ENCODE peak calls at places on chromosome 5, in six cellular contexts. R is pancreas; H is cardiac muscle cell; F is activated CD8-positive, alpha-beta T cell treated with anti-CD3 and anti-CD28 coated beads for 36 hours; N is dorsolateral prefrontal cortex; Z is heart right ventricle. G is an unnamed sample.
A peak's percentile ranks its signal among the peaks of the same experiment; 100 is the strongest.

GRCh38 chr5:62310426-62311105 is 4.6 kb downstream of the KIF2A start:
- DNase-seq in R (no peak), N (no peak), H (no peak), F (no peak), Z (no peak), G (no peak)

GRCh38 chr5:74196233-74196632 is 444.3 kb downstream of the ENC1 start:
- DNase-seq in Z (no peak), F (no peak), H (no peak), R (no peak), N (no peak), G (no peak)

GRCh38 chr5:54073735-54074134 is 236.6 kb downstream of the ARL15 start:
- DNase-seq in R (no peak), H (no peak), N (no peak), F (no peak), Z (no peak), G (no peak)

GRCh38 chr5:56414056-56414455 is 180.9 kb upstream of the ANKRD55 start:
- DNase-seq in N (no peak), Z (no peak), R (no peak), F (no peak), H (peak; percentile 18), G (no peak)

GRCh38 chr5:129082225-129083136 is 12.1 kb upstream of the ISOC1 start:
- DNase-seq in N (no peak), F (no peak), H (no peak), Z (no peak), R (no peak), G (no peak)

GRCh38 chr5:55993013-55993412 is 1.8 kb downstream of the IL6ST start:
- DNase-seq in R (no peak), F (peak; percentile 27), N (no peak), H (peak; percentile 63), Z (no peak), G (no peak)

GRCh38 chr5:58940446-58940845 is 357.6 kb downstream of the RAB3C start:
- DNase-seq in R (peak; percentile 55), H (peak; percentile 87), Z (no peak), F (no peak), N (no peak), G (no peak)

GRCh38 chr5:41637424-41637823 is 127.0 kb upstream of the PLCXD3 start:
- DNase-seq in H (peak; percentile 20), F (no peak), Z (no peak), R (no peak), N (no peak), G (no peak)

GRCh38 chr5:125017796-125018195 is 271.4 kb upstream of the ZNF608 start:
- DNase-seq in H (no peak), F (no peak), Z (no peak), R (no peak), N (no peak), G (no peak)

GRCh38 chr5:167816354-167816753 is 475.1 kb upstream of the WWC1 start:
- DNase-seq in R (no peak), N (no peak), H (peak; percentile 63), Z (no peak), F (no peak), G (no peak)

GRCh38 chr5:159660401-159660800 is 255.9 kb upstream of the ADRA1B start:
- DNase-seq in H (no peak), Z (no peak), F (no peak), R (no peak), N (no peak), G (no peak)

GRCh38 chr5:14212838-14213237 is 69.7 kb downstream of the TRIO start:
- DNase-seq in H (no peak), Z (no peak), F (no peak), N (no peak), R (no peak), G (no peak)

GRCh38 chr5:133106761-133107572 is 55.2 kb downstream of the HSPA4 start:
- DNase-seq in Z (no peak), N (no peak), R (no peak), H (no peak), F (no peak), G (no peak)

GRCh38 chr5:6837095-6837494 is 123.9 kb downstream of the TENT4A start:
- DNase-seq in H (no peak), Z (no peak), N (no peak), R (no peak), F (no peak), G (no peak)

GRCh38 chr5:169161022-169161680 is 139.8 kb downstream of the SLIT3 start:
- DNase-seq in R (peak; percentile 44), N (no peak), F (no peak), H (peak; percentile 98), Z (peak; percentile 21), G (peak; percentile 50)

DNA sequence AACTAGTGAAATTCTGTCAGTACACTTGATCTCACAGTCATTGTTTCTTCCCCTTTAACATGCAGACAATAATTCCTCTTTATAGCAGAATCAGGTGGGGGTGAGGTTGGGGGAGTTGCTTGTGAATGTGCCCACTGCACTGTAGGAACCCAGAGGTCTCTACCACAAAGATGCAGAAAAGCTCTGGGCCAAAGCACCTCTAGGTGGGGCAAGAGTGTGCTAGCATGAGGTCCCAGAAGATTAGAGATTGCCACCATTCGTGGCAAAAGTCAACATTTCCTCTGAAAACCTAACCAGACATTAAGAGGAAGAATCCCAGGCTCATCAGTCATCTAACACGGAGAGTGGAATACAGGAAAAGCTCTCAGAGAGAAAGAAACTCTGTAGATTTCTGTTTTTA is 74.5 kb downstream of the PTCD2 start:
- DNase-seq in Z (no peak), F (no peak), R (no peak), H (peak; percentile 46), N (no peak), G (no peak)
- TF ChIP-seq CTCF in Z (peak; percentile 35), F (no peak), R (no peak), H (peak; percentile 62), N (peak; percentile 23), G (no peak)

GRCh38 chr5:8012131-8012977 is 143.4 kb downstream of the MTRR start:
- DNase-seq in R (no peak), N (no peak), F (no peak), Z (no peak), H (no peak), G (no peak)
- TF ChIP-seq CTCF in R (no peak), N (no peak), F (no peak), Z (no peak), H (no peak), G (no peak)

GRCh38 chr5:84378961-84379360 is 5.7 kb downstream of the EDIL3 start:
- DNase-seq in H (peak; percentile 88), N (no peak), Z (no peak), F (no peak), R (no peak), G (no peak)

GRCh38 chr5:84378420-84378819 is 6.3 kb downstream of the EDIL3 start:
- DNase-seq in R (no peak), H (peak; percentile 72), F (no peak), N (no peak), Z (no peak), G (no peak)

GRCh38 chr5:84381501-84382362 is 2.9 kb downstream of the EDIL3 start:
- DNase-seq in H (peak; percentile 31), Z (no peak), R (no peak), F (no peak), N (no peak), G (no peak)

GRCh38 chr5:84382363-84383295 is 2.1 kb downstream of the EDIL3 start:
- DNase-seq in R (no peak), Z (peak; percentile 24), F (no peak), H (peak; percentile 83), N (peak; percentile 66), G (no peak)

GRCh38 chr5:84379749-84380148 is 4.9 kb downstream of the EDIL3 start:
- DNase-seq in Z (no peak), F (no peak), N (no peak), H (peak; percentile 39), R (no peak), G (no peak)
- TF ChIP-seq CTCF in Z (no peak), F (no peak), N (peak; percentile 50), H (peak; percentile 17), R (no peak), G (no peak)

DNA sequence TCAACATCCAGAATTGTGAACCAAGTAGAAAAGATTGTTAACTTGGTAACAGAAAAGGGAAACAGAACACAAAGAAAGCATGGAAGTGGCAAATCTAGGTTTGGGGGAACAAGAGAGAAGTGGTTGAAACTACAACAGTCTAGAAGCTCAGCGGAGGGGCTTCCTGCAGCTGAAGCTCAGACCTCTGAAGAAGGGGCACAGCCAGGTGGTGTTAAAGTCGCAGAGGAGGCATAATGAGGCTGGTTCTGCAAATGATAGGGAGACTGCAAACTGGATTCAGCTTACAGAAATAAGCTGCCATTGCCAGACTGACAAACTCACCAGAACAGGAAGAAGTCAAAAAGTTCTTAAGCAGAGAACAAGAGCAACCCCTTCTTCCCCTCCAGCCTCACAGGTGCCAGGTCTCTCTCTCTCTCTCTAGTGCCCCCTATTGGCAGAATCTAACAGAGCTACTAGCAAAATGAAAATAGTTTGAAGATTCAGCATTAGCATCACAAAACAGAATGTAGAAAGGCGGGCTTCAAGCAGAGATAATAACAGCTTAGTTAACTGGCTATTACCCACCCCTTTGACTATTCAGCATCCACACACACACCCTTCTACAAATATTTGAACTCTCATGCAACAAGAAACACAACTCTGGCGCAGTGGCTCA is 76.7 kb downstream of the GRAMD2B start:
- DNase-seq in N (no peak), Z (no peak), F (peak; percentile 29), R (no peak), H (peak; percentile 39), G (no peak)
- TF ChIP-seq CTCF in N (peak; percentile 48), Z (peak; percentile 46), F (peak; percentile 69), R (peak; percentile 48), H (peak; percentile 56), G (no peak)

DNA sequence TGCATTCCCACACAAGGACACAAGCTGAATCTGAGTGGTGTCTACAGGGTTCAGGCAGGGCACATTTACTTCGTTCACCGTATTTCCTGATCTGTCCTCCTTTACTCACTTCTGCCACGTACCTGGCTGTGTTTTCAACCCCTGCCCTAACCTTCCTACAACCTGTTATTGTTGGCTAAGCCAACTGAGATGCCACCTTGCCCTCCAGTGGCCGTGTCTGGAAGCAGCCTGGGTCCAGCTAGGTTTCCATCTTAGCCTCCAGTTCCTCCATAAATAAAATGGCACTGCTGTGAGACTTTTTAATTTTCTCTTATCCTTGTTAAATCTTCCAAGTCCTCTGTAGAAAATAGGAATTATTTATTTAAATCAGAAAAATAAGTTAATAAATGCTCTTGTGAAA is 64.8 kb downstream of the ATP10B start:
- DNase-seq in H (no peak), R (peak; percentile 46), Z (no peak), F (peak; percentile 37), N (no peak), G (no peak)
- TF ChIP-seq CTCF in H (no peak), R (peak; percentile 31), Z (no peak), F (no peak), N (peak; percentile 38), G (no peak)

DNA sequence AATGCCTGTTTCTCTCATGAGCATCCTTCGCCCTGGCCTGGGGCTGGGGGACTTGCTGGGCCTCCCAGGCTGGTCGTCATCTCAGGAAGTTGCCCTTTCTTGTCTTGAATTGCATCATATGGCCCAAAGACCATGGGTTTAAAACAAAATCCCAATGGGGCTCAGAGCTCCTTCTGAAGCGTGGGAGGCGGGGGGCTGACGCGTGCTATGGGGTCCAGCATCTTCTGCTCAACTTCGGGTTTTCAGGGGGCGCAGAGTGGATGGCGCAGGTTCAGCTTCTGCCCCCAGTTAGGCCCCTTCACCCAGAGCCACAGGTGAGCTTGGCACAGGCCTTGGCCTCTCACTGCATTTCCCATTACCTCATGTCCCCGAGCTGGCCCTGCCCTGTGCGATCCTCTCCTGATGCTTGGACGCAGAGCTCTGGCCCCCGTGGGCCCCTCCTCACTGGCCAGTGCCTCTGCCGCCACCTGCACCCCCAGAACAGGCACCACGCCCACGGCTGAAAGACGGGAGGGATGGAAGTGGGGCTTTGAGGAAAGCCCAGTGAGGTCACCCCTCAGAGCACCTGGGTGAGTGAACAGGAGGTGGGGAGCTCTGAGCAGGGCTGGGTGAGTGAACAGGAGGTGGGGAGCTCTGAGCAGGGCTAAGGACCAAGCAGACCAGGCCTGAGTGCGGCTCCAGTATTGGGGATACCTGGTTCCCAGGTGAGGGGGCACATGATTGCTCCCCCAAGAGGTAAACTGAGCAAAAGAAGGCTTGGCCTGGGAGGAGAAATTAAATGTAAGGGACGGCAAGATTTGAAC is 56.0 kb downstream of the TRIP13 start:
- DNase-seq in Z (no peak), H (no peak), N (no peak), R (no peak), F (no peak), G (no peak)
- TF ChIP-seq CTCF in Z (no peak), H (no peak), N (no peak), R (no peak), F (no peak), G (no peak)

G was measured in omental fat pad.